ENCODE peak calls at places on chromosomes 3 and 15, in six cellular contexts. Y, P, Z, L, N and I are unnamed samples.

GRCh38 chr3:88142094-88142624 is 7.6 kb upstream of the C3orf38 start:
- DNase-seq in Y (no peak), P (peak; percentile 32), Z (no peak), L (no peak), N (peak; percentile 39), I (no peak)

GRCh38 chr3:51282931-51283330 is 102.2 kb upstream of the MANF start:
- DNase-seq in Y (no peak), P (no peak), Z (no peak), L (no peak), N (peak; percentile 81), I (no peak)

GRCh38 chr15:56247266-56247665 is 3.6 kb upstream of the RFX7 start:
- DNase-seq in Y (no peak), P (no peak), Z (no peak), L (no peak), N (no peak), I (no peak)

GRCh38 chr3:120850326-120851295 is 57.4 kb upstream of the STXBP5L start:
- DNase-seq in Y (no peak), P (no peak), Z (no peak), L (no peak), N (peak; percentile 45), I (no peak)

GRCh38 chr15:48936666-48937065 is 27.1 kb downstream of the SHC4 start:
- DNase-seq in Y (no peak), P (no peak), Z (no peak), L (no peak), N (peak; percentile 90), I (no peak)

GRCh38 chr3:45864760-45865567 is 21.4 kb upstream of the CCR9 start:
- DNase-seq in Y (no peak), P (no peak), Z (no peak), L (no peak), N (no peak), I (no peak)

GRCh38 chr15:76994971-76995945 is at the start of gene PSTPIP1:
- DNase-seq in Y (peak; percentile 59), P (no peak), Z (peak; percentile 96), L (peak; percentile 37), N (no peak), I (no peak)

GRCh38 chr15:60552224-60552623 is 73.3 kb upstream of the ICE2 start:
- DNase-seq in Y (no peak), P (no peak), Z (no peak), L (no peak), N (no peak), I (no peak)

GRCh38 chr3:8451696-8452095 is 49.9 kb upstream of the LMCD1 start:
- DNase-seq in Y (no peak), P (no peak), Z (no peak), L (no peak), N (peak; percentile 60), I (no peak)

GRCh38 chr15:41698779-41699178 is 38.6 kb downstream of the MGA start:
- DNase-seq in Y (no peak), P (peak; percentile 89), Z (no peak), L (no peak), N (peak; percentile 75), I (no peak)

GRCh38 chr3:156033428-156033827 is 87.0 kb upstream of the KCNAB1 start:
- DNase-seq in Y (no peak), P (no peak), Z (no peak), L (no peak), N (no peak), I (no peak)

GRCh38 chr3:194497799-194498575 is 11.2 kb upstream of the ATP13A3 start:
- DNase-seq in Y (no peak), P (peak; percentile 90), Z (no peak), L (no peak), N (no peak), I (no peak)

GRCh38 chr15:73338058-73338457 is 30.7 kb downstream of the HCN4 start:
- DNase-seq in Y (no peak), P (no peak), Z (no peak), L (no peak), N (no peak), I (no peak)

GRCh38 chr15:78438595-78439285 is 724 bp downstream of the IREB2 start:
- DNase-seq in Y (no peak), P (no peak), Z (no peak), L (no peak), N (peak; percentile 11), I (no peak)

GRCh38 chr15:67835349-67836133 is 4.3 kb downstream of the RNU6-1 start:
- DNase-seq in Y (no peak), P (no peak), Z (peak; percentile 82), L (no peak), N (no peak), I (no peak)

GRCh38 chr3:179734497-179735281 is 81.8 kb downstream of the USP13 start:
- DNase-seq in Y (no peak), P (peak; percentile 12), Z (no peak), L (no peak), N (no peak), I (no peak)

GRCh38 chr3:187770224-187770623 is 25.0 kb upstream of the BCL6 start:
- DNase-seq in Y (no peak), P (no peak), Z (no peak), L (no peak), N (no peak), I (no peak)

GRCh38 chr3:73556520-73557371 is 68.0 kb downstream of the PDZRN3 start:
- DNase-seq in Y (no peak), P (no peak), Z (no peak), L (peak; percentile 25), N (no peak), I (no peak)

DNA sequence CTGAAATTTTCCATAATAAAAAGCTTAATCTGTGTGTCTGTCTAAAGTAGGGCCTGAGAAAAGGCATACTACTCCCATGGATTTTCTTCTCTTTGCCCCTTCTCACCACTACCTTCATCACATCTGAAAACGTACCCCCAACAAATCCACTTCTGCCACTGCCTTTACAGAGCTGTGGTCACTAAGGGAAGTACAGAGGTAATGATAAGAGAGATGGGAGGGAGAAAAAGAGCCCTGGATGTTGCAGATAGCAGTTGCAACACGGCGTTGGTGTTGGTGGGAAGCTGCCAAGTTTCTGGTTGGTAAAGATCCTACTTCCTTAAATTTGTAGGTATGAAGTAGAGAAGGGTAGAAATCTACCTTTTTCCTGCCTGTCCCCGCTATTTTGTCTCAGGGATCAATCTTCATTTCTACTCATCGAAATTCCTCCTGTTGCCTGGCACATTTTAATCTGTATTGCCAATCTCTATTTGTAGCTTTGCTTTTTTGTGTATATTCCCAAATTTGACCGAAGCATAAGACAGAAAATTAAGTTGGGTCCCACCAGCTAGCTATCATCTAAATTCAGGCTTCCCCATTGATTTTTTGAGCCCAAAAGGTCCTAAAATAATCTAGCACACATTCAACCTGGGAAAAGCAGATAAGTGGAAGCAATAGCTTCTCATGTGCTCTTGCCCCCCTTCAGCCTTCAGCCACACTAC is 102.9 kb downstream of the TFDP2 start:
- DNase-seq in Y (no peak), P (no peak), Z (no peak), L (no peak), N (no peak), I (no peak)
- TF ChIP-seq CTCF in Y (no peak), P (no peak), Z (no peak), L (no peak), N (no peak), I (no peak)

GRCh38 chr15:20652914-20653313 is 111.3 kb upstream of the GOLGA6L6 start:
- DNase-seq in Y (no peak), P (no peak), Z (no peak), L (no peak), N (no peak), I (no peak)
- H3K9me3 ChIP-seq in Y (no peaks in the 10 kb centered on the region), P (peaks cover 18% of the 10 kb centered on the region), Z (no peaks in the 10 kb centered on the region), L (no peaks in the 10 kb centered on the region), N (no peaks in the 10 kb centered on the region), I (no peaks in the 10 kb centered on the region)

GRCh38 chr3:78130741-78131290 is 1090.9 kb downstream of the ROBO2 start:
- DNase-seq in Y (no peak), P (no peak), Z (no peak), L (no peak), N (no peak), I (no peak)
- TF ChIP-seq CTCF in Y (no peak), P (no peak), Z (no peak), L (no peak), N (no peak), I (no peak)

DNA sequence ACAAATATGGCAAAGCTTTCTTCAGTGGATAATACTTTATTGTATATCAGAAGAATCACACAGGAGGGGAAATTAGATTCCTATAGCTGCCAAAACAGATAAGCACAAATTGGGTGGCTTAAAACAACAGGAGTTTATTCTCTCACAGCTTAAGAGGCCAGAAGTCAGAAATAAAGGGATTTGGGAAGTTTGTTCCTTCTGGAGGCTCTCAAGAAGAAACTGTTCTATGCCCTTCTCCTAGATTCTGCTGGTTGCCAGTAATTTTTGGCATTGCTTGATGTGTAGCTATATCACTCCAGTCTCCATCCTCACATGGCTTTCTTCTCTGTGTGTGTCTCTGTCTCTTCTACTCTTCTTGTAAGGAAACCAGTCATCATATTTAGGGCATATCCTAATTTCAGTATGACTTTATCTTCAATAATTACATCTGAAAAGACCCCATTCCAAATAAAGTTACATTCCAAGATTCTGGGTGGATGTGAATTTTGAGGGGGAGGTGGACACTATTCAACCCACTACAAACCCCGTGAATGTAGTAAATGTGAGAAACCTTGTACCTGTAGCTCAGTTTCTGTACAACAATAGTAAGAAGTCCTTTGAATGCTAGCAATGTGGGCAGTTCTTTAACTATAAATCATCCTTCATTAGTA is 22.2 kb upstream of the WNT7A start:
- DNase-seq in Y (no peak), P (no peak), Z (no peak), L (no peak), N (no peak), I (no peak)
- H3K9me3 ChIP-seq in Y (no peaks in the 10 kb centered on the region), P (peaks cover 59% of the 10 kb centered on the region), Z (peaks cover 51% of the 10 kb centered on the region), L (peaks cover 78% of the 10 kb centered on the region), N (peaks cover 16% of the 10 kb centered on the region), I (peaks cover 3% of the 10 kb centered on the region)

GRCh38 chr3:16583551-16583950 is 21.7 kb downstream of the DAZL start:
- DNase-seq in Y (no peak), P (peak; percentile 39), Z (no peak), L (no peak), N (no peak), I (no peak)

GRCh38 chr3:16589867-16590624 is 15.2 kb downstream of the DAZL start:
- DNase-seq in Y (no peak), P (no peak), Z (no peak), L (no peak), N (no peak), I (no peak)

GRCh38 chr3:16589120-16589519 is 16.1 kb downstream of the DAZL start:
- DNase-seq in Y (no peak), P (no peak), Z (no peak), L (no peak), N (no peak), I (no peak)

GRCh38 chr3:16587703-16588070 is 17.5 kb downstream of the DAZL start:
- DNase-seq in Y (no peak), P (no peak), Z (no peak), L (no peak), N (peak; percentile 23), I (no peak)

GRCh38 chr3:16587047-16587702 is 18.0 kb downstream of the DAZL start:
- DNase-seq in Y (no peak), P (no peak), Z (no peak), L (no peak), N (peak; percentile 18), I (no peak)
- TF ChIP-seq CTCF in Y (no peak), P (peak; percentile 34), Z (no peak), L (no peak), N (no peak), I (no peak)

DNA sequence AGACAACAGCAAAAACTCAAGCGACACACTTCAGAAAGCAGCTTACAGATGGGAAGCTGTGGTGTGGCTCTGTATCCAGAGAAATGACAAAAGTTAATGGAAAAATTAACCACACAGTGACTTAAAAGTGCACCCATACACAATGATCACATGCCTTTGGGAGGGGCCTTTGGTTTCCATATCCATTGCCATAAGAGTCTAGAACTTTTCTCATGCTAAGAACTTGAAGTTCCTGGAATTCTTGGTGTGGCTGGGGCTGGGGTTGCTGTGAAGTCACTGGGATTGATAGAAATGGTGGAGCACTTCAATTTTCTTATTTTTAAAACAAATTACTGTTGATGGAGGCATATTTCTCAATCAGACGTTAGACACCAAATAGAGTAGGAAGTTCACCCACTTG is 108.6 kb upstream of the FEZF2 start:
- DNase-seq in Y (no peak), P (no peak), Z (no peak), L (no peak), N (no peak), I (no peak)
- H3K9me3 ChIP-seq in Y (no peaks in the 10 kb centered on the region), P (no peaks in the 10 kb centered on the region), Z (no peaks in the 10 kb centered on the region), L (no peaks in the 10 kb centered on the region), N (no peaks in the 10 kb centered on the region), I (no peaks in the 10 kb centered on the region)